ENCODE peak calls at places on chromosomes 3 and 15, in seven cellular contexts. B is colonic mucosa, K is HepG2, G is endodermal cell, X is neural progenitor cell, U is MM.1S, J is mesendoderm. W is an unnamed sample. For H3K4me1, the result is how much of the 10 kb centered on the place peaks cover.

GRCh38 chr15:80068578-80068977 is 9.1 kb downstream of the ZFAND6 start:
- DNase-seq in B (no peak), K (no peak), G (no peak), X (no peak), U (no peak), J (no peak), W (no peak)

GRCh38 chr15:59410448-59410896 is 27.5 kb upstream of the FAM81A start:
- DNase-seq in B (peak), K (peak), G (no peak), X (no peak), U (no peak), J (no peak), W (no peak)

GRCh38 chr3:160577551-160578195 is 12.3 kb upstream of the KPNA4 start:
- DNase-seq in B (no peak), K (peak), G (no peak), X (peak), U (no peak), J (peak), W (no peak)

GRCh38 chr3:52280046-52280445 is 1.6 kb upstream of the WDR82 start:
- DNase-seq in B (no peak), K (no peak), G (no peak), X (peak), U (no peak), J (no peak), W (no peak)

GRCh38 chr3:124019291-124019690 is 27.4 kb upstream of the ROPN1 start:
- DNase-seq in B (no peak), K (peak), G (no peak), X (no peak), U (no peak), J (peak), W (no peak)

GRCh38 chr15:60683156-60683555 is 204.2 kb upstream of the ICE2 start:
- DNase-seq in B (no peak), K (no peak), G (no peak), X (no peak), U (no peak), J (no peak), W (no peak)

GRCh38 chr3:79052054-79052681 is 715.6 kb downstream of the ROBO1 start:
- DNase-seq in B (no peak), K (peak), G (peak), X (no peak), U (no peak), J (peak), W (no peak)

GRCh38 chr3:57977755-57978715 is 30.2 kb upstream of the FLNB start:
- DNase-seq in B (peak), K (peak), G (peak), X (no peak), U (no peak), J (no peak), W (no peak)

GRCh38 chr3:187742351-187743171 is 2.7 kb downstream of the BCL6 start:
- DNase-seq in B (peak), K (no peak), G (no peak), X (no peak), U (no peak), J (no peak), W (no peak)

GRCh38 chr3:100954199-100954935 is 38.9 kb downstream of the ABI3BP start:
- DNase-seq in B (no peak), K (no peak), G (no peak), X (no peak), U (no peak), J (no peak), W (no peak)

GRCh38 chr3:4950351-4950784 is 28.9 kb upstream of the BHLHE40 start:
- DNase-seq in B (no peak), K (no peak), G (no peak), X (no peak), U (no peak), J (no peak), W (no peak)

GRCh38 chr3:47782538-47783308 is 1.0 kb upstream of the SMARCC1 start:
- DNase-seq in B (peak), K (no peak), G (peak), X (no peak), U (peak), J (no peak), W (no peak)

GRCh38 chr3:128432301-128432897 is 34.3 kb downstream of the DNAJB8 start:
- DNase-seq in B (no peak), K (no peak), G (peak), X (peak), U (no peak), J (peak), W (peak)

GRCh38 chr3:9770276-9770812 is 597 bp upstream of the CAMK1 start:
- DNase-seq in B (peak), K (peak), G (no peak), X (no peak), U (no peak), J (no peak), W (peak)

GRCh38 chr3:183317271-183317670 is 64.2 kb downstream of the B3GNT5 start:
- DNase-seq in B (no peak), K (no peak), G (no peak), X (no peak), U (no peak), J (no peak), W (no peak)

GRCh38 chr3:171805687-171806086 is 4.6 kb downstream of the PLD1 start:
- DNase-seq in B (no peak), K (no peak), G (no peak), X (no peak), U (no peak), J (no peak), W (no peak)

GRCh38 chr3:171807806-171808205 is 2.5 kb downstream of the PLD1 start:
- DNase-seq in B (no peak), K (peak), G (no peak), X (no peak), U (no peak), J (no peak), W (no peak)

GRCh38 chr3:171807129-171807675 is 3.1 kb downstream of the PLD1 start:
- DNase-seq in B (no peak), K (no peak), G (no peak), X (no peak), U (no peak), J (no peak), W (no peak)

GRCh38 chr3:171804618-171805389 is 5.5 kb downstream of the PLD1 start:
- DNase-seq in B (no peak), K (no peak), G (no peak), X (no peak), U (no peak), J (no peak), W (no peak)

GRCh38 chr3:171806200-171807128 is 3.8 kb downstream of the PLD1 start:
- DNase-seq in B (no peak), K (peak), G (no peak), X (no peak), U (no peak), J (no peak), W (no peak)
- H3K9ac ChIP-seq in B (no peak), K (peak), G (no peak), X (no peak), U (no peak), J (no peak), W (no peak)

GRCh38 chr15:78301813-78302212 is 2.4 kb upstream of the SKIC8 start:
- DNase-seq in B (no peak), K (no peak), G (no peak), X (no peak), U (no peak), J (no peak), W (no peak)

GRCh38 chr15:78304487-78305413 is 5.3 kb upstream of the SKIC8 start:
- DNase-seq in B (no peak), K (no peak), G (peak), X (no peak), U (no peak), J (no peak), W (no peak)

GRCh38 chr15:78302579-78302978 is 3.2 kb upstream of the SKIC8 start:
- DNase-seq in B (no peak), K (no peak), G (no peak), X (no peak), U (no peak), J (no peak), W (no peak)

GRCh38 chr15:78306176-78306774 is 6.9 kb upstream of the SKIC8 start:
- DNase-seq in B (no peak), K (no peak), G (no peak), X (no peak), U (no peak), J (peak), W (no peak)

DNA sequence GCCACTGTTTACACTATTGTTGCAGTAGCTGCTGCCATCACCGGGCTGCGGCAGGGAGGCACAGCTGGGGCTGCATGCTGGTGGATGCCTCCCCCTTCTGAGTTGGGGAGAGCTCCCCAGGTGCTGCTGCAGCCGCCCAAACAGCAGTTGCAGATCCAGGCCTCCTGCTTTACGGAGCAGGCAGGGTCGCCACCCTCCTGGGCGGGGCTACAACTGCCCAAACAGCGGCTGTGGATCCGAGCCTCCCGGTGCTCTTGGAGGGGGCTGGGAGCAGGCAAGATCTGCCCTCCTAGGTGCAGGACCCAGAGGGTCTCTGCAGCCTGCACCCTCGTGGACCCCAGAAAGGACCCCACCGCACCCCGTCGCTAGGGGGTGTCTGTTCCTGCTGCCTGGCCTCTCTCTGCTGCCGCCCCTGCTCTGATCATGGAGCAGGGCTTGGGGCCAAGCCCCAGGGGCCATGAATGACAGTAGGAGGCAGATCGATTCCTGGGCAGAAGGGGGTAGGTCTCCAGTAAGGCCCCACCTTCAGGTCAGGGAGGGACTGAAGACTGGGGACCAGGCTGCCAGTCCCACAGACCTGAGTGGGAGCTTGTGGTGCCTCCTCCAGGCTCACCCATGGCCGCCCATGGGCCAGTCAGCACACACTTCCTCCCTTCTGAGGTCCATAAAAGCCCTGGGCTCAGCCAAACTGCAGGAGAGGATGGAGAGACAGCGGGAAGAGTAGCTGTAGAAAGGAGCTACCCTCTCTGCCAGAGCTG is 4.5 kb upstream of the SKIC8 start:
- DNase-seq in B (no peak), K (no peak), G (peak), X (no peak), U (no peak), J (no peak), W (no peak)
- H3K4me1 ChIP-seq in B (under half), K (half or more), G (under half), X (under half), U (under half), J (under half), W (under half)

DNA sequence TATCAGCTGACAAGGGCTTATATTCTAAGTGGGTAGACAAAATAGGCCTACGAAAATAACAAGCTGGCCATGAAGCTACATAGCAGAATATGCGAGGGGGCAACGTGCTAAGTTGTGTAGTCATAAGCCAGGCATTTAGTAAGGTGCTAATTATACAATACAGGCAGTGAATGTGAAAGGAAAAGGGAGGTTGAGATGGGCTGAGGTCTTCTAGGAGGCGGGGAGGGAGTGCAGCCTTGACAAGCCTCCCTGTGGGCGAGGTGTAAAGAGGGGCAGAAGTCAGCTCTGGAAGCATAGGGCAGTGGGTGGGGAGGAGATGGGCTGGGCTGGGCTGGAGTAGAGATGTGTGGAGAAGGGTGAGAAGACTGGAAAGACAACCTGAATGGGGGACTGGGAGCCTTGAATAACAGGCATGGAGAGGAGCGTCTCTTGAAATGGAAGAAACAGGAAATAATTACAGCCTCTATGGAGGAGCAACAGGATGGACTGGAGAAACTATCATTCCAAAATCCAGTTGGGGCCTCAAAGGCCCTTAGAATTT is 1.2 kb downstream of the TIGIT start:
- DNase-seq in B (no peak), K (no peak), G (no peak), X (no peak), U (no peak), J (peak), W (no peak)
- H3K4me3 ChIP-seq in B (no peak), K (no peak), G (no peak), X (no peak), U (no peak), J (no peak), W (no peak)

GRCh38 chr3:191148131-191148530 is 50.9 kb upstream of the OSTN start:
- DNase-seq in B (no peak), K (no peak), G (no peak), X (no peak), U (no peak), J (no peak), W (no peak)
- H3K9ac ChIP-seq in B (no peak), K (no peak), G (no peak), X (no peak), U (no peak), J (no peak), W (no peak)

DNA sequence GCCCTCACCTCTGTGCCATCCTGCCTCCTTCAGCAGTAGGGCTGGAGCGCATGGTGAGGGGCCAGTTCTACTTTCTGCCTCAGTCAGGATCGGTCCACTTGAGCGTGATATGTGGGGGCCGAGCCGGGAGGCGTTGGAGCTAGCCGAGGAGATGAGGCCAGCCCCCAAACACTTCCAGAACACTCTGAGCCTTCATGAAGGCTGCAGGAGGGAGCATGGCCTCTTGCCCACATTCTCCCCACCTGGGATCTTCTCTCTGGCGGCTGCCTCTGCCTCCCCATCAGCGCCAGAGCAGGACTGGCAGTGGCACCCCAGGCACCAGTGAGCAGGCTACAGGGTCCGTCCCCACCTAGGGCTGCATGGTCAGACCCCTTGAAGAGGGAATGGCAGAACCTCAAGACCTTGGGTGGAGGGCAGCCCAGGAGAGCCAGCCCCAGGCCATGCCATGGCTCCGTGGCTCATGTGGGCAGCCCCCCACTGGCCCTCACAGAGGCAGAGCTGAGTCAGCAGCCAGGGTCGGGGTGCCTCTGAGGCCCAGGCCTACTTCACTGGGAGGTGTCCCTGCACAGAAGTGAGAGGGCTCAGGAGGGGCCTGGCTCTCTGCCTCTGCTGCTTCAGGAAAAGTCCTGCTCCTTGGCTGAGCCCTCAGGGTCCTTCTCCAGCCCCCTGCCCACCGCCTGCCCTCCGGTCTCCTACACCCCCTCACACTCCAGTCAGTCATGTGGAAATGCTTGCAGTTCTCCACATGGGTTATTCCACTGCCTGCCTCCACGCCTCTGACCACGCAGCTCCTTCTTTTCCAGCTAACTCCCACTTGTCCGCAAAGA is 28.1 kb upstream of the CYP11A1 start:
- DNase-seq in B (no peak), K (no peak), G (no peak), X (no peak), U (no peak), J (no peak), W (no peak)
- H3K4me1 ChIP-seq in B (under half), K (under half), G (under half), X (under half), U (under half), J (under half), W (under half)

DNA sequence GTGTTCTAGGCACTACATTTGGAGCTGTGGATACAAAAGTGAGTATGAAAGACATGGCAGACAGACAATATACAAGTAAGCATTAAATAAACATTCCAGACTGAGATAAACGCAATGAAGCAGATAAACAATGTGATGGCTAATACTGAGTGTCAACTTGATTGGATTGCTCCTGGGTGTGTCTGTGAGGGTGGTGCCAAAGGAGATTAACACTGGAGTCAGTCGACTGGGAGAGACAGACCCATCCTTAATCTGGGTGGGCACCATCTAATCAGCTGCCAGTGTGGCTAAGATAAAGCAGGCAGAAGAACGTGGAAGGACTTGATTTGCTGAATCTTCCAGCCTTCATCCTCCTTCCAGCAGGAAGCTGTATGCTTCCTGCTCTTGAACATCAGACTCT is 77.2 kb downstream of the CADPS start:
- DNase-seq in B (no peak), K (no peak), G (peak), X (no peak), U (no peak), J (peak), W (no peak)
- H3K4me3 ChIP-seq in B (no peak), K (no peak), G (no peak), X (no peak), U (no peak), J (no peak), W (no peak)

DNA sequence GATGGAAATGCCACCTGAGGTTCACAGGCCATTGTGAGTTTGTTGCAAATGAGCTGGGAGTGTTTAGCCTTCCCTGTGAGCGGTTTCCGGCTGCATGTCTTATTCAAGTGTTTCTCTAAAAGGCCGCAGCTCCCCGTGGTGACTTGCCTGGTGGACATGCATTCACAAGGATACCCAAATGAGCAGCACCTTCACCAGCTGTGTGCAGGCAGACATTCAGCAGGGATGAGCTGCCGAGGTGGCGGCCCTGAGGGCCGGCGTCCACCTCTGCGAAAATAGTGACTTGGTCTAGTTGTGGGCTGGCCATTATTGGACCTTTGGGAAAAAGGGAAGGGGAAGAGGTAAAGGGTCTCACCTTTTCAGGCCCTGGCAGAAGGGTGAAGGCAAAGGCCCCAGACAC is 23.4 kb downstream of the SPSB4 start:
- DNase-seq in B (no peak), K (no peak), G (peak), X (peak), U (no peak), J (peak), W (no peak)
- H3K9ac ChIP-seq in B (no peak), K (no peak), G (no peak), X (no peak), U (no peak), J (no peak), W (no peak)

GRCh38 chr3:27559381-27559780 is 75.2 kb upstream of the SLC4A7 start:
- DNase-seq in B (no peak), K (no peak), G (no peak), X (no peak), U (no peak), J (no peak), W (no peak)

GRCh38 chr3:27560484-27561056 is 76.4 kb upstream of the SLC4A7 start:
- DNase-seq in B (no peak), K (no peak), G (no peak), X (peak), U (no peak), J (no peak), W (no peak)

GRCh38 chr3:27559835-27560234 is 75.7 kb upstream of the SLC4A7 start:
- DNase-seq in B (peak), K (no peak), G (no peak), X (no peak), U (no peak), J (peak), W (no peak)

GRCh38 chr3:27565201-27565827 is 81.1 kb upstream of the SLC4A7 start:
- DNase-seq in B (no peak), K (no peak), G (no peak), X (no peak), U (no peak), J (no peak), W (no peak)

GRCh38 chr3:27561591-27561990 is 77.4 kb upstream of the SLC4A7 start:
- DNase-seq in B (no peak), K (no peak), G (no peak), X (no peak), U (no peak), J (no peak), W (no peak)
- H3K4me1 ChIP-seq in B (under half), K (under half), G (under half), X (under half), U (under half), J (under half), W (under half)

DNA sequence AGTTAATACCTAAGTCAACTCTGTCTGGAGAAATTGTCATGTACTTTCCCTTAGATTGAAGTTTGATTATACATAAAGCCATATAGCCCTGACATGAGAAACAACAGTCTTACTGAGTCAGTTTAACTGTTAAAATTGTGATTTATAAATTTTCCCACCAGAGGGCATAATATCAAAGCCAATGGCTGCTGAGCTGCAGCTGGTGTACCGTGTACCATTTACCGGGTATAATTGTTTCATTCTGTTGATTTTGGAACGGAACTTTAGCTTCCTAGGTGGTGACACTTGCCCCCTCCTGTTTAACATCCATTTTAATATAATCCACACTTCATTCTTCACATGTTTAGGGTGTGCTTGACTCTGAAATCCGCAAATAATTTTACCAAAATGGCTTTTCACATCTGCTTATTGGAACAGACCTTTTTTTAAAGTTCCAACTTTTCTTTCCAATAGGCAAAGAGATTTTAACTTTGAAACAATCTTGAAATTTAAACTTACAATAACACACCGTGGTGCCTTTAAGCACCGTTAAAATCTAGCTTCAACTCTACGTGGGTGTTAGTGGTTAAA is 72.8 kb downstream of the SLC9A9 start:
- DNase-seq in B (no peak), K (peak), G (no peak), X (peak), U (peak), J (peak), W (no peak)
- H3K4me3 ChIP-seq in B (no peak), K (no peak), G (no peak), X (no peak), U (no peak), J (no peak), W (no peak)

W was measured in kidney.